ENCODE peak calls at places on chromosomes 16 and 17, in five cellular contexts. X is transverse colon, V is sigmoid colon, O is A549, T is heart left ventricle. S is an unnamed sample.

GRCh38 chr17:55770220-55770870 is 19.5 kb downstream of the PCTP start:
- DNase-seq in X (no peak), T (no peak), V (no peak), O (peak; percentile 84), S (no peak)

GRCh38 chr17:2222901-2223616 is 80.5 kb downstream of the SMG6 start:
- DNase-seq in T (peak; percentile 61), O (no peak), V (peak; percentile 88), X (peak; percentile 57), S (peak; percentile 40)

GRCh38 chr16:77724174-77724573 is 1.9 kb downstream of the NUDT7 start:
- DNase-seq in T (no peak), O (no peak), V (no peak), X (no peak), S (no peak)

GRCh38 chr16:83785455-83785854 is 22.3 kb upstream of the HSBP1 start:
- DNase-seq in V (no peak), O (no peak), T (no peak), X (no peak), S (no peak)

GRCh38 chr17:8003594-8004181 is 1.3 kb downstream of the GUCY2D start:
- DNase-seq in O (no peak), T (no peak), X (no peak), V (peak; percentile 56), S (peak; percentile 39)

GRCh38 chr16:22296225-22297113 is 740 bp upstream of the POLR3E start:
- DNase-seq in X (no peak), V (peak; percentile 64), O (no peak), T (no peak), S (no peak)

GRCh38 chr16:88591577-88592021 is 21.4 kb downstream of the ZC3H18 start:
- DNase-seq in X (peak; percentile 35), O (no peak), V (peak; percentile 74), T (peak; percentile 24), S (peak; percentile 64)

GRCh38 chr16:30553396-30553899 is 4.7 kb downstream of the ZNF764 start:
- DNase-seq in V (no peak), X (no peak), O (no peak), T (no peak), S (no peak)

GRCh38 chr17:7852919-7853692 is 1.8 kb upstream of the TMEM88 start:
- DNase-seq in T (no peak), X (no peak), V (peak; percentile 68), O (no peak), S (peak; percentile 50)

GRCh38 chr17:42675984-42676423 is 790 bp downstream of the PLEKHH3 start:
- DNase-seq in V (peak; percentile 87), O (peak; percentile 58), T (peak; percentile 68), X (peak; percentile 77), S (no peak)

GRCh38 chr16:67092227-67092626 is 17.5 kb upstream of the PHAF1 start:
- DNase-seq in X (no peak), O (no peak), T (no peak), V (no peak), S (no peak)

GRCh38 chr16:77062878-77063566 is 128.0 kb upstream of the MON1B start:
- DNase-seq in V (peak; percentile 65), T (no peak), O (no peak), X (no peak), S (peak; percentile 22)

GRCh38 chr16:86635181-86635580 is 56.8 kb downstream of the FOXL1 start:
- DNase-seq in O (no peak), T (peak; percentile 45), V (no peak), X (no peak), S (no peak)

GRCh38 chr16:4500283-4500682 is 24.1 kb downstream of the HMOX2 start:
- DNase-seq in T (no peak), O (peak; percentile 67), V (no peak), X (no peak), S (no peak)

GRCh38 chr17:43044024-43044423 is 19.0 kb downstream of the RND2 start:
- DNase-seq in X (no peak), O (no peak), T (no peak), V (no peak), S (no peak)

GRCh38 chr17:82819015-82819414 is 20.8 kb downstream of the ZNF750 start:
- DNase-seq in X (no peak), T (no peak), O (no peak), V (no peak), S (no peak)

GRCh38 chr16:79644977-79645667 is 44.6 kb upstream of the MAF start:
- DNase-seq in T (no peak), V (no peak), X (no peak), O (no peak), S (no peak)

GRCh38 chr17:13428611-13429042 is 173.1 kb downstream of the HS3ST3A1 start:
- DNase-seq in X (no peak), O (no peak), V (no peak), T (no peak), S (no peak)

GRCh38 chr16:66651965-66652364 is 44.6 kb downstream of the CMTM4 start:
- DNase-seq in V (peak; percentile 47), T (no peak), X (no peak), O (no peak), S (no peak)

GRCh38 chr17:14301279-14301760 is 439 bp downstream of the HS3ST3B1 start:
- DNase-seq in X (no peak), T (no peak), V (no peak), O (peak; percentile 25), S (no peak)

GRCh38 chr16:87601322-87602004 is 845 bp upstream of the JPH3 start:
- DNase-seq in V (no peak), O (no peak), X (no peak), T (no peak), S (no peak)

GRCh38 chr17:34726536-34727384 is 147.4 kb downstream of the TMEM132E start:
- DNase-seq in T (no peak), V (no peak), O (no peak), X (no peak), S (peak; percentile 21)

GRCh38 chr16:29719063-29719462 is 26.7 kb downstream of the C16orf54 start:
- DNase-seq in V (no peak), X (no peak), O (no peak), T (no peak), S (no peak)

GRCh38 chr17:42276359-42276608 is at the start of gene STAT5B:
- DNase-seq in X (peak; percentile 80), V (peak; percentile 85), O (peak; percentile 83), T (peak; percentile 78), S (peak; percentile 79)

GRCh38 chr17:68533887-68534700 is 21.9 kb downstream of the PRKAR1A start:
- DNase-seq in X (no peak), T (no peak), V (no peak), O (no peak), S (no peak)

GRCh38 chr17:28883967-28884702 is 13.4 kb downstream of the FLOT2 start:
- DNase-seq in X (no peak), V (no peak), O (no peak), T (no peak), S (no peak)

GRCh38 chr17:28882154-28882895 is 15.2 kb downstream of the FLOT2 start:
- DNase-seq in V (no peak), O (no peak), T (no peak), X (no peak), S (no peak)

GRCh38 chr17:28879886-28880571 is 17.5 kb downstream of the FLOT2 start:
- DNase-seq in O (no peak), V (no peak), T (no peak), X (no peak), S (no peak)

GRCh38 chr17:28880572-28880945 is 17.0 kb downstream of the FLOT2 start:
- DNase-seq in O (no peak), V (no peak), T (no peak), X (no peak), S (no peak)

GRCh38 chr17:28881533-28882056 is 15.9 kb downstream of the FLOT2 start:
- DNase-seq in T (no peak), V (no peak), O (no peak), X (no peak), S (no peak)
- H3K27ac ChIP-seq in T (no peak overlapping the region), V (no peak overlapping the region), O (no peak overlapping the region), X (no peak overlapping the region), S (no peak overlapping the region)

GRCh38 chr16:1320658-1321240 is 11.3 kb downstream of the UBE2I start:
- DNase-seq in T (no peak), V (no peak), O (no peak), X (no peak), S (no peak)
- TF ChIP-seq POLR2A in T (no peak), V (no peak), O (no peak), X (no peak), S (no peak)

GRCh38 chr17:75325348-75325747 is 36.1 kb upstream of the SLC25A19 start:
- DNase-seq in V (no peak), T (no peak), O (no peak), X (no peak), S (no peak)

GRCh38 chr17:75327757-75328156 is 38.5 kb upstream of the SLC25A19 start:
- DNase-seq in V (no peak), T (no peak), X (no peak), O (no peak), S (no peak)

GRCh38 chr17:75323043-75323591 is 33.9 kb upstream of the SLC25A19 start:
- DNase-seq in T (peak; percentile 83), O (peak; percentile 83), X (peak; percentile 93), V (peak; percentile 92), S (peak; percentile 81)

GRCh38 chr17:75326587-75326955 is 37.3 kb upstream of the SLC25A19 start:
- DNase-seq in X (no peak), T (no peak), O (no peak), V (no peak), S (no peak)

DNA sequence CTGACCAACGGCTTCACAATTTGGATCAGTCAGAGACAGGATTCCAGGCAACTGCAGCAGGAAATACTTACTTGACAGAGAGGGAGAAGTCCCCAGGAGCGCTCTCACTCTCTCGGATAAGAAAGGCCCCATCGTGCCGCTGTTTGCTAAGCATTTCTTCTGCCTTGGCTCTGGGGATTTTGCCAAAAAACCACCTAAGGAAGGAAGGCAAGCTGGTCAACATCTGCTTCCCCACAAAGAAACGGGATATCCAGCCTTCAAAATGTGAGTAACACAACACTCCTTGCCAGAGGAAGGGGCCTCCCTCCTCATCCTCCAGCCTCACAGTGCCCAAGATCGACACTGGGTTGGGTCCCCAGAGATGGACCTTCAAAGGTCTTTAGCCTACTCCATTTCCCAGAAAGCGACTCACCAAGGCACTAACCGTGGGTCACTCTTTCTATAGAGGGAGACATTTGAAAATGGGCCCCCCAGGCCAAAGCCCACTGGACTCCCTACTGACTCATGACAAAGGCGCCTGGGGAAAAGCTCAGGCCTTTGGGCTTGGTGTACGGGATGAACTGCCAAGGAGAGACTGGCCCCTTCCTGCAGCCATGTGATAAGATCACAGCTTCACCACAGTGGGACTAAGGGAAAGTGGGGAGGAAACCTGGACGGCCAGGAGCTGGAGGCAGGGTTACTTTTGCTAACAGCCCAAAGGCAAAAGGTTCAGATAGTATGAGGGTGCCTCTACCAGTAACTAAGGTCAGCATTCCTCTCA is 36.8 kb upstream of the SLC25A19 start:
- DNase-seq in X (no peak), O (no peak), T (no peak), V (no peak), S (no peak)
- H3K27ac ChIP-seq in X (peak overlapping the region; percentile 45), O (peak overlapping the region; percentile 7), T (peak overlapping the region; percentile 42), V (peak overlapping the region; percentile 47), S (no peak overlapping the region)

DNA sequence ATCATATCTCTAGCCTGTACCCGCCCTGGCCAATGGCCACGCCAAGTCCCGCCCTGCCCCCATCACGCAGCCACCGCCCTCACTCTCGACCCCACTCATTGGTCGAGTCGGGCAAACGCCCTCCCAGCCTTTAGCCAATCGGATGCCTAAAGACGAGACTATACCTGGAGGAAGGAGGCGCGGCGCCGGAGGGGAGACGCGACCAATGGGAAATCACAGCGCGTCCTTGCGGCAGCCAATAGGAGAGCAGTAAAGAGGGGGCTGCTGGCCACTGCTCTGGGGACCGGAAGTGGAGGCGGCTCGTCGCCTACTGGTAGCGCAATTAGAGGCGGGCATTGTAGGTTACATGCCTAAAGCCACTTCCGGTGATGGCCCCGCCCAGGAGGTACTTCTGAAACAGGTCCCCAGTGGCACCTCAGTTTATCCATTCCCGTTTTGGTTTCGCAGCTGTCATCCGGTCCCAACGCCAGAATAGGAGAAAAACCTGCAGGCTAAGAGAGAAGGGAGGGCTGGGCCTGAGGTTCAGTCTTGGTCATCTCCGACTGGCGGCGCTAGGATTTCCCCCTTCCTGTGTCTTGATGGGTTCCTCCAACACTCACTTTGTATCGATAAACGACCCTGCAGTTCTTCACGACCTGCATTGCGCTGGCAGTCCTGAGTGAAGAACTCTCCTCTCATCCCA is 3.6 kb upstream of the MTMR4 start:
- DNase-seq in V (peak; percentile 100), T (peak; percentile 100), O (peak; percentile 100), X (peak; percentile 100), S (peak; percentile 100)
- TF ChIP-seq POLR2A in V (peak; percentile 71), T (no peak), O (peak; percentile 39), X (peak; percentile 74), S (peak; percentile 69)